ENCODE peak calls at places on chromosomes 1 and 21, in five cellular contexts. One of them, this sample, is unnamed.

GRCh38 chr1:179971563-179972496 is 17.2 kb downstream of the CEP350 start:
- DNase-seq in lung: no peak
- DNase-seq in NCI-H2171: no peak
- DNase-seq in HT-29: no peak
- DNase-seq in stimulated activated CD4-positive, alpha-beta T cell treated with anti-CD3 and anti-CD28 coated beads, Interleukin-1b, Interleukin-23, amount 100 ng/mL, for 48 hours: no peak
- DNase-seq in this sample: no peak

GRCh38 chr1:55071477-55071876 is 32.1 kb downstream of the PCSK9 start:
- DNase-seq in lung: no peak
- DNase-seq in NCI-H2171: peak
- DNase-seq in HT-29: peak
- DNase-seq in stimulated activated CD4-positive, alpha-beta T cell treated with anti-CD3 and anti-CD28 coated beads, Interleukin-1b, Interleukin-23, amount 100 ng/mL, for 48 hours: no peak
- DNase-seq in this sample: peak

GRCh38 chr1:205237526-205238484 is 10.1 kb downstream of the TMCC2 start:
- DNase-seq in lung: no peak
- DNase-seq in NCI-H2171: no peak
- DNase-seq in HT-29: no peak
- DNase-seq in stimulated activated CD4-positive, alpha-beta T cell treated with anti-CD3 and anti-CD28 coated beads, Interleukin-1b, Interleukin-23, amount 100 ng/mL, for 48 hours: peak
- DNase-seq in this sample: no peak

GRCh38 chr1:97567000-97567749 is 353.7 kb downstream of the DPYD start:
- DNase-seq in lung: no peak
- DNase-seq in NCI-H2171: no peak
- DNase-seq in HT-29: no peak
- DNase-seq in stimulated activated CD4-positive, alpha-beta T cell treated with anti-CD3 and anti-CD28 coated beads, Interleukin-1b, Interleukin-23, amount 100 ng/mL, for 48 hours: no peak
- DNase-seq in this sample: no peak

GRCh38 chr21:41778974-41779600 is 12.2 kb upstream of the RIPK4 start:
- DNase-seq in lung: no peak
- DNase-seq in NCI-H2171: no peak
- DNase-seq in HT-29: peak
- DNase-seq in stimulated activated CD4-positive, alpha-beta T cell treated with anti-CD3 and anti-CD28 coated beads, Interleukin-1b, Interleukin-23, amount 100 ng/mL, for 48 hours: no peak
- DNase-seq in this sample: peak

GRCh38 chr1:214106375-214106774 is 118.6 kb downstream of the PROX1 start:
- DNase-seq in lung: no peak
- DNase-seq in NCI-H2171: no peak
- DNase-seq in HT-29: no peak
- DNase-seq in stimulated activated CD4-positive, alpha-beta T cell treated with anti-CD3 and anti-CD28 coated beads, Interleukin-1b, Interleukin-23, amount 100 ng/mL, for 48 hours: no peak
- DNase-seq in this sample: no peak

GRCh38 chr1:31701137-31701736 is 2.6 kb downstream of the COL16A1 start:
- DNase-seq in lung: peak
- DNase-seq in NCI-H2171: peak
- DNase-seq in HT-29: peak
- DNase-seq in stimulated activated CD4-positive, alpha-beta T cell treated with anti-CD3 and anti-CD28 coated beads, Interleukin-1b, Interleukin-23, amount 100 ng/mL, for 48 hours: peak
- DNase-seq in this sample: peak

GRCh38 chr21:24895885-24896734 is 711.2 kb downstream of the MRPL39 start:
- DNase-seq in lung: no peak
- DNase-seq in NCI-H2171: no peak
- DNase-seq in HT-29: peak
- DNase-seq in stimulated activated CD4-positive, alpha-beta T cell treated with anti-CD3 and anti-CD28 coated beads, Interleukin-1b, Interleukin-23, amount 100 ng/mL, for 48 hours: no peak
- DNase-seq in this sample: peak

GRCh38 chr1:103516693-103517092 is 8.8 kb upstream of the RNPC3 start:
- DNase-seq in lung: no peak
- DNase-seq in NCI-H2171: no peak
- DNase-seq in HT-29: no peak
- DNase-seq in stimulated activated CD4-positive, alpha-beta T cell treated with anti-CD3 and anti-CD28 coated beads, Interleukin-1b, Interleukin-23, amount 100 ng/mL, for 48 hours: no peak
- DNase-seq in this sample: no peak

GRCh38 chr1:40382110-40382464 is 8.6 kb downstream of the SMAP2 start:
- DNase-seq in lung: no peak
- DNase-seq in NCI-H2171: no peak
- DNase-seq in HT-29: no peak
- DNase-seq in stimulated activated CD4-positive, alpha-beta T cell treated with anti-CD3 and anti-CD28 coated beads, Interleukin-1b, Interleukin-23, amount 100 ng/mL, for 48 hours: no peak
- DNase-seq in this sample: no peak

GRCh38 chr1:154453577-154454352 is 48.3 kb upstream of the TDRD10 start:
- DNase-seq in lung: no peak
- DNase-seq in NCI-H2171: no peak
- DNase-seq in HT-29: peak
- DNase-seq in stimulated activated CD4-positive, alpha-beta T cell treated with anti-CD3 and anti-CD28 coated beads, Interleukin-1b, Interleukin-23, amount 100 ng/mL, for 48 hours: no peak
- DNase-seq in this sample: peak

GRCh38 chr1:84278905-84279304 is 22.6 kb upstream of the SAMD13 start:
- DNase-seq in lung: no peak
- DNase-seq in NCI-H2171: no peak
- DNase-seq in HT-29: no peak
- DNase-seq in stimulated activated CD4-positive, alpha-beta T cell treated with anti-CD3 and anti-CD28 coated beads, Interleukin-1b, Interleukin-23, amount 100 ng/mL, for 48 hours: no peak
- DNase-seq in this sample: no peak

GRCh38 chr1:58436615-58437297 is 109.8 kb downstream of the OMA1 start:
- DNase-seq in lung: no peak
- DNase-seq in NCI-H2171: no peak
- DNase-seq in HT-29: no peak
- DNase-seq in stimulated activated CD4-positive, alpha-beta T cell treated with anti-CD3 and anti-CD28 coated beads, Interleukin-1b, Interleukin-23, amount 100 ng/mL, for 48 hours: no peak
- DNase-seq in this sample: no peak

GRCh38 chr21:44897326-44898010 is 23.2 kb downstream of the ITGB2 start:
- DNase-seq in lung: no peak
- DNase-seq in NCI-H2171: no peak
- DNase-seq in HT-29: no peak
- DNase-seq in stimulated activated CD4-positive, alpha-beta T cell treated with anti-CD3 and anti-CD28 coated beads, Interleukin-1b, Interleukin-23, amount 100 ng/mL, for 48 hours: no peak
- DNase-seq in this sample: no peak

GRCh38 chr1:206878456-206878855 is 13.0 kb downstream of the IL20 start:
- DNase-seq in lung: no peak
- DNase-seq in NCI-H2171: no peak
- DNase-seq in HT-29: no peak
- DNase-seq in stimulated activated CD4-positive, alpha-beta T cell treated with anti-CD3 and anti-CD28 coated beads, Interleukin-1b, Interleukin-23, amount 100 ng/mL, for 48 hours: no peak
- DNase-seq in this sample: no peak

GRCh38 chr1:94963864-94964263 is 37.0 kb upstream of the CNN3 start:
- DNase-seq in lung: no peak
- DNase-seq in NCI-H2171: no peak
- DNase-seq in HT-29: no peak
- DNase-seq in stimulated activated CD4-positive, alpha-beta T cell treated with anti-CD3 and anti-CD28 coated beads, Interleukin-1b, Interleukin-23, amount 100 ng/mL, for 48 hours: no peak
- DNase-seq in this sample: no peak

GRCh38 chr1:22711591-22712501 is 1.2 kb downstream of the EPHB2 start:
- DNase-seq in lung: no peak
- DNase-seq in NCI-H2171: no peak
- DNase-seq in HT-29: no peak
- DNase-seq in stimulated activated CD4-positive, alpha-beta T cell treated with anti-CD3 and anti-CD28 coated beads, Interleukin-1b, Interleukin-23, amount 100 ng/mL, for 48 hours: no peak
- DNase-seq in this sample: peak

GRCh38 chr1:185157599-185158469 is 867 bp downstream of the SWT1 start:
- DNase-seq in lung: no peak
- DNase-seq in NCI-H2171: no peak
- DNase-seq in HT-29: peak
- DNase-seq in stimulated activated CD4-positive, alpha-beta T cell treated with anti-CD3 and anti-CD28 coated beads, Interleukin-1b, Interleukin-23, amount 100 ng/mL, for 48 hours: no peak
- DNase-seq in this sample: peak

GRCh38 chr1:33349081-33349759 is 28.3 kb upstream of the A3GALT2 start:
- DNase-seq in lung: no peak
- DNase-seq in NCI-H2171: no peak
- DNase-seq in HT-29: peak
- DNase-seq in stimulated activated CD4-positive, alpha-beta T cell treated with anti-CD3 and anti-CD28 coated beads, Interleukin-1b, Interleukin-23, amount 100 ng/mL, for 48 hours: peak
- DNase-seq in this sample: no peak

GRCh38 chr21:28150021-28150420 is 842.7 kb downstream of the LTN1 start:
- DNase-seq in lung: no peak
- DNase-seq in NCI-H2171: no peak
- DNase-seq in HT-29: no peak
- DNase-seq in stimulated activated CD4-positive, alpha-beta T cell treated with anti-CD3 and anti-CD28 coated beads, Interleukin-1b, Interleukin-23, amount 100 ng/mL, for 48 hours: no peak
- DNase-seq in this sample: no peak

GRCh38 chr1:117339866-117340357 is 27.3 kb upstream of the MAN1A2 start:
- DNase-seq in lung: no peak
- DNase-seq in NCI-H2171: no peak
- DNase-seq in HT-29: peak
- DNase-seq in stimulated activated CD4-positive, alpha-beta T cell treated with anti-CD3 and anti-CD28 coated beads, Interleukin-1b, Interleukin-23, amount 100 ng/mL, for 48 hours: no peak
- DNase-seq in this sample: peak

GRCh38 chr1:84116558-84116957 is 27.5 kb upstream of the PRKACB start:
- DNase-seq in lung: no peak
- DNase-seq in NCI-H2171: no peak
- DNase-seq in HT-29: no peak
- DNase-seq in stimulated activated CD4-positive, alpha-beta T cell treated with anti-CD3 and anti-CD28 coated beads, Interleukin-1b, Interleukin-23, amount 100 ng/mL, for 48 hours: no peak
- DNase-seq in this sample: no peak

GRCh38 chr1:221487781-221488520 is 253.9 kb downstream of the DUSP10 start:
- DNase-seq in lung: no peak
- DNase-seq in NCI-H2171: no peak
- DNase-seq in HT-29: no peak
- DNase-seq in stimulated activated CD4-positive, alpha-beta T cell treated with anti-CD3 and anti-CD28 coated beads, Interleukin-1b, Interleukin-23, amount 100 ng/mL, for 48 hours: no peak
- DNase-seq in this sample: peak

GRCh38 chr1:224503161-224504118 is 68.8 kb upstream of the WDR26 start:
- DNase-seq in lung: peak
- DNase-seq in NCI-H2171: peak
- DNase-seq in HT-29: peak
- DNase-seq in stimulated activated CD4-positive, alpha-beta T cell treated with anti-CD3 and anti-CD28 coated beads, Interleukin-1b, Interleukin-23, amount 100 ng/mL, for 48 hours: peak
- DNase-seq in this sample: peak

GRCh38 chr1:240189386-240189989 is 97.8 kb downstream of the FMN2 start:
- DNase-seq in lung: no peak
- DNase-seq in NCI-H2171: peak
- DNase-seq in HT-29: peak
- DNase-seq in stimulated activated CD4-positive, alpha-beta T cell treated with anti-CD3 and anti-CD28 coated beads, Interleukin-1b, Interleukin-23, amount 100 ng/mL, for 48 hours: no peak
- DNase-seq in this sample: peak

GRCh38 chr1:180953791-180954721 is 41.4 kb downstream of the KIAA1614 start:
- DNase-seq in lung: peak
- DNase-seq in NCI-H2171: peak
- DNase-seq in HT-29: peak
- DNase-seq in stimulated activated CD4-positive, alpha-beta T cell treated with anti-CD3 and anti-CD28 coated beads, Interleukin-1b, Interleukin-23, amount 100 ng/mL, for 48 hours: peak
- DNase-seq in this sample: no peak

GRCh38 chr1:185559684-185560310 is 174.4 kb upstream of the HMCN1 start:
- DNase-seq in lung: peak
- DNase-seq in NCI-H2171: no peak
- DNase-seq in HT-29: peak
- DNase-seq in stimulated activated CD4-positive, alpha-beta T cell treated with anti-CD3 and anti-CD28 coated beads, Interleukin-1b, Interleukin-23, amount 100 ng/mL, for 48 hours: peak
- DNase-seq in this sample: peak

GRCh38 chr21:45016491-45017375 is 57.6 kb upstream of the ADARB1 start:
- DNase-seq in lung: no peak
- DNase-seq in NCI-H2171: no peak
- DNase-seq in HT-29: no peak
- DNase-seq in stimulated activated CD4-positive, alpha-beta T cell treated with anti-CD3 and anti-CD28 coated beads, Interleukin-1b, Interleukin-23, amount 100 ng/mL, for 48 hours: no peak
- DNase-seq in this sample: no peak

GRCh38 chr21:45889961-45890360 is 91.6 kb upstream of the COL6A1 start:
- DNase-seq in lung: no peak
- DNase-seq in NCI-H2171: no peak
- DNase-seq in HT-29: no peak
- DNase-seq in stimulated activated CD4-positive, alpha-beta T cell treated with anti-CD3 and anti-CD28 coated beads, Interleukin-1b, Interleukin-23, amount 100 ng/mL, for 48 hours: no peak
- DNase-seq in this sample: no peak

GRCh38 chr1:165910764-165911421 is 83.5 kb downstream of the UCK2 start:
- DNase-seq in lung: no peak
- DNase-seq in NCI-H2171: no peak
- DNase-seq in HT-29: peak
- DNase-seq in stimulated activated CD4-positive, alpha-beta T cell treated with anti-CD3 and anti-CD28 coated beads, Interleukin-1b, Interleukin-23, amount 100 ng/mL, for 48 hours: no peak
- DNase-seq in this sample: no peak

GRCh38 chr1:17272641-17273040 is 23.7 kb downstream of the PADI3 start:
- DNase-seq in lung: no peak
- DNase-seq in NCI-H2171: no peak
- DNase-seq in HT-29: no peak
- DNase-seq in stimulated activated CD4-positive, alpha-beta T cell treated with anti-CD3 and anti-CD28 coated beads, Interleukin-1b, Interleukin-23, amount 100 ng/mL, for 48 hours: no peak
- DNase-seq in this sample: no peak

GRCh38 chr1:67535474-67535873 is 105.3 kb upstream of the SERBP1 start:
- DNase-seq in lung: peak
- DNase-seq in NCI-H2171: peak
- DNase-seq in HT-29: peak
- DNase-seq in stimulated activated CD4-positive, alpha-beta T cell treated with anti-CD3 and anti-CD28 coated beads, Interleukin-1b, Interleukin-23, amount 100 ng/mL, for 48 hours: peak
- DNase-seq in this sample: peak

GRCh38 chr1:236877661-236878060 is 82.6 kb downstream of the MTR start:
- DNase-seq in lung: no peak
- DNase-seq in NCI-H2171: no peak
- DNase-seq in HT-29: no peak
- DNase-seq in stimulated activated CD4-positive, alpha-beta T cell treated with anti-CD3 and anti-CD28 coated beads, Interleukin-1b, Interleukin-23, amount 100 ng/mL, for 48 hours: no peak
- DNase-seq in this sample: no peak

GRCh38 chr1:183039985-183040447 is 16.8 kb downstream of the LAMC1 start:
- DNase-seq in lung: no peak
- DNase-seq in NCI-H2171: no peak
- DNase-seq in HT-29: no peak
- DNase-seq in stimulated activated CD4-positive, alpha-beta T cell treated with anti-CD3 and anti-CD28 coated beads, Interleukin-1b, Interleukin-23, amount 100 ng/mL, for 48 hours: no peak
- DNase-seq in this sample: peak

GRCh38 chr21:19011448-19011847 is 607.9 kb upstream of the TMPRSS15 start:
- DNase-seq in lung: no peak
- DNase-seq in NCI-H2171: no peak
- DNase-seq in HT-29: no peak
- DNase-seq in stimulated activated CD4-positive, alpha-beta T cell treated with anti-CD3 and anti-CD28 coated beads, Interleukin-1b, Interleukin-23, amount 100 ng/mL, for 48 hours: no peak
- DNase-seq in this sample: no peak

GRCh38 chr1:214548988-214549387 is 2.4 kb downstream of the PTPN14 start:
- DNase-seq in lung: peak
- DNase-seq in NCI-H2171: no peak
- DNase-seq in HT-29: peak
- DNase-seq in stimulated activated CD4-positive, alpha-beta T cell treated with anti-CD3 and anti-CD28 coated beads, Interleukin-1b, Interleukin-23, amount 100 ng/mL, for 48 hours: no peak
- DNase-seq in this sample: peak

GRCh38 chr1:244150071-244150470 is 99.0 kb downstream of the ZBTB18 start:
- DNase-seq in lung: no peak
- DNase-seq in NCI-H2171: no peak
- DNase-seq in HT-29: no peak
- DNase-seq in stimulated activated CD4-positive, alpha-beta T cell treated with anti-CD3 and anti-CD28 coated beads, Interleukin-1b, Interleukin-23, amount 100 ng/mL, for 48 hours: no peak
- DNase-seq in this sample: no peak

GRCh38 chr1:223031690-223032601 is 111.1 kb downstream of the TLR5 start:
- DNase-seq in lung: no peak
- DNase-seq in NCI-H2171: no peak
- DNase-seq in HT-29: peak
- DNase-seq in stimulated activated CD4-positive, alpha-beta T cell treated with anti-CD3 and anti-CD28 coated beads, Interleukin-1b, Interleukin-23, amount 100 ng/mL, for 48 hours: no peak
- DNase-seq in this sample: no peak

This sample was measured in renal cortical epithelial cell.